ENCODE peak calls at places on chromosomes 11 and 22, in seven cellular contexts. K, L, H, F, O, Y and Q are unnamed samples.

GRCh38 chr11:416051-416756 is 1.4 kb upstream of the SIGIRR start:
- DNase-seq in F (no peak), Y (peak), O (no peak), H (no peak), L (no peak), K (no peak), Q (no peak)

GRCh38 chr11:33179431-33179830 is 18.2 kb upstream of the CSTF3 start:
- DNase-seq in L (no peak), H (no peak), O (no peak), Y (no peak), F (no peak), K (no peak), Q (no peak)

GRCh38 chr22:27515091-27515523 is 286.4 kb downstream of the MN1 start:
- DNase-seq in F (no peak), L (no peak), O (no peak), K (peak), H (no peak), Y (no peak), Q (no peak)

GRCh38 chr22:22955276-22955798 is 67.7 kb downstream of the IGLL5 start:
- DNase-seq in Y (no peak), O (no peak), L (no peak), H (no peak), K (no peak), F (no peak), Q (no peak)

GRCh38 chr11:109486129-109486528 is 64.1 kb downstream of the C11orf87 start:
- DNase-seq in Y (no peak), L (no peak), H (no peak), O (no peak), F (no peak), K (no peak), Q (no peak)

GRCh38 chr11:65589444-65590239 is 6.0 kb downstream of the KCNK7 start:
- DNase-seq in F (no peak), Y (peak), H (no peak), K (no peak), O (no peak), L (no peak), Q (no peak)

GRCh38 chr22:43053176-43053575 is 36.0 kb downstream of the TTLL1 start:
- DNase-seq in L (peak), H (no peak), O (no peak), K (no peak), Y (no peak), F (no peak), Q (no peak)

GRCh38 chr11:69904331-69905201 is 85.3 kb upstream of the FGF3 start:
- DNase-seq in O (no peak), H (no peak), F (no peak), L (no peak), Y (no peak), K (no peak), Q (no peak)

GRCh38 chr11:40032331-40032730 is 1427.1 kb downstream of the LRRC4C start:
- DNase-seq in F (no peak), O (no peak), K (no peak), L (peak), Y (no peak), H (no peak), Q (no peak)

GRCh38 chr22:38923463-38924196 is 33.8 kb upstream of the APOBEC3A start:
- DNase-seq in H (peak), Y (no peak), L (peak), F (peak), O (peak), K (peak), Q (peak)

GRCh38 chr11:67265633-67266423 is 445 bp upstream of the GRK2 start:
- DNase-seq in Y (peak), F (peak), K (peak), L (peak), O (peak), H (no peak), Q (no peak)